ENCODE peak calls at places on chromosomes 16 and 17, in eight cellular contexts. O is Kasumi-1, Y is NCI-H2081, C is endothelial cell, K is coronary artery, G is esophagus squamous epithelium, U is GM23338, D is osteocyte. Z is an unnamed sample.

GRCh38 chr17:44004077-44004760 is at the start of gene NAGS:
- DNase-seq in O (peak; percentile 12), Y (no peak), C (no peak), K (no peak), G (no peak), U (peak; percentile 71), D (no peak), Z (peak; percentile 23)

GRCh38 chr17:77957215-77957868 is 1.2 kb upstream of the TNRC6C start:
- DNase-seq in O (peak; percentile 55), Y (no peak), C (no peak), K (no peak), G (no peak), U (peak; percentile 38), D (peak; percentile 38), Z (peak; percentile 55)

GRCh38 chr16:66661210-66661560 is 35.4 kb downstream of the CMTM4 start:
- DNase-seq in O (no peak), Y (no peak), C (no peak), K (no peak), G (no peak), U (no peak), D (no peak), Z (no peak)

GRCh38 chr16:4330277-4330882 is 14.5 kb downstream of the GLIS2 start:
- DNase-seq in O (peak; percentile 19), Y (peak; percentile 36), C (peak; percentile 92), K (no peak), G (no peak), U (peak; percentile 79), D (peak; percentile 94), Z (peak; percentile 81)

GRCh38 chr17:61353615-61354014 is 46.0 kb upstream of the TBX2 start:
- DNase-seq in O (no peak), Y (no peak), C (no peak), K (no peak), G (no peak), U (no peak), D (no peak), Z (no peak)

GRCh38 chr16:29974291-29975133 is 844 bp downstream of the TAOK2 start:
- DNase-seq in O (no peak), Y (no peak), C (peak; percentile 65), K (peak; percentile 77), G (no peak), U (peak; percentile 24), D (no peak), Z (peak; percentile 44)

GRCh38 chr17:80857721-80858171 is 133.9 kb upstream of the CHMP6 start:
- DNase-seq in O (no peak), Y (no peak), C (no peak), K (no peak), G (no peak), U (no peak), D (no peak), Z (no peak)

GRCh38 chr17:15920758-15921239 is 24.1 kb upstream of the ADORA2B start:
- DNase-seq in O (no peak), Y (no peak), C (no peak), K (peak; percentile 45), G (no peak), U (peak; percentile 17), D (no peak), Z (peak; percentile 90)

GRCh38 chr16:31451681-31452351 is 7.5 kb upstream of the ARMC5 start:
- DNase-seq in O (peak; percentile 56), Y (peak; percentile 38), C (peak; percentile 59), K (no peak), G (no peak), U (peak; percentile 85), D (no peak), Z (peak; percentile 89)

GRCh38 chr17:83057793-83058477 is 21.5 kb upstream of the METRNL start:
- DNase-seq in O (no peak), Y (no peak), C (no peak), K (peak; percentile 69), G (no peak), U (no peak), D (no peak), Z (no peak)

GRCh38 chr16:30121741-30122620 is 1.0 kb downstream of the MAPK3 start:
- DNase-seq in O (no peak), Y (no peak), C (no peak), K (peak; percentile 81), G (no peak), U (no peak), D (no peak), Z (peak; percentile 31)

GRCh38 chr17:66347661-66348604 is 45.5 kb downstream of the PRKCA start:
- DNase-seq in O (no peak), Y (peak; percentile 87), C (no peak), K (no peak), G (no peak), U (no peak), D (no peak), Z (peak; percentile 73)

GRCh38 chr16:57802635-57803412 is 533 bp upstream of the KIFC3 start:
- DNase-seq in O (no peak), Y (no peak), C (no peak), K (no peak), G (no peak), U (peak; percentile 54), D (no peak), Z (no peak)

GRCh38 chr17:32551186-32551955 is 64.6 kb downstream of the CDK5R1 start:
- DNase-seq in O (peak; percentile 65), Y (no peak), C (no peak), K (no peak), G (no peak), U (no peak), D (no peak), Z (peak; percentile 68)

GRCh38 chr17:50831430-50832064 is 3.8 kb upstream of the WFIKKN2 start:
- DNase-seq in O (no peak), Y (no peak), C (no peak), K (peak; percentile 8), G (no peak), U (peak; percentile 51), D (no peak), Z (no peak)

GRCh38 chr16:84498859-84499620 is 5.4 kb downstream of the MEAK7 start:
- DNase-seq in O (no peak), Y (no peak), C (no peak), K (no peak), G (no peak), U (no peak), D (no peak), Z (no peak)

GRCh38 chr17:7836596-7837374 is 2.8 kb downstream of the KDM6B start:
- DNase-seq in O (peak; percentile 79), Y (peak; percentile 90), C (peak; percentile 96), K (peak; percentile 94), G (no peak), U (peak; percentile 99), D (peak; percentile 95), Z (peak; percentile 91)

GRCh38 chr17:16888413-16889087 is 83.4 kb downstream of the TNFRSF13B start:
- DNase-seq in O (no peak), Y (no peak), C (no peak), K (no peak), G (no peak), U (no peak), D (peak; percentile 65), Z (peak; percentile 61)

GRCh38 chr17:33940769-33941168 is 314.3 kb upstream of the CCL2 start:
- DNase-seq in O (no peak), Y (no peak), C (no peak), K (no peak), G (no peak), U (no peak), D (no peak), Z (no peak)

GRCh38 chr16:73183678-73184092 is 135.8 kb upstream of the ZFHX3 start:
- DNase-seq in O (no peak), Y (no peak), C (no peak), K (no peak), G (no peak), U (no peak), D (no peak), Z (peak; percentile 60)

GRCh38 chr17:34241062-34241461 is 14.0 kb upstream of the CCL2 start:
- DNase-seq in O (peak; percentile 67), Y (no peak), C (peak; percentile 31), K (no peak), G (no peak), U (no peak), D (no peak), Z (no peak)

GRCh38 chr16:30112197-30113030 is 923 bp downstream of the GDPD3 start:
- DNase-seq in O (peak; percentile 46), Y (no peak), C (peak; percentile 75), K (no peak), G (no peak), U (peak; percentile 85), D (no peak), Z (peak; percentile 69)

GRCh38 chr17:49327835-49328784 is 33.9 kb downstream of the ZNF652 start:
- DNase-seq in O (peak; percentile 77), Y (no peak), C (no peak), K (no peak), G (no peak), U (no peak), D (no peak), Z (peak; percentile 42)

GRCh38 chr17:75152971-75153853 is 1.1 kb downstream of the JPT1 start:
- DNase-seq in O (peak; percentile 65), Y (peak; percentile 59), C (peak; percentile 21), K (no peak), G (no peak), U (peak; percentile 77), D (no peak), Z (peak; percentile 73)

GRCh38 chr16:88309174-88309904 is 73.4 kb upstream of the ZNF469 start:
- DNase-seq in O (no peak), Y (no peak), C (no peak), K (no peak), G (no peak), U (no peak), D (no peak), Z (no peak)